ENCODE peak calls at places on chromosomes 6 and 20, in four cellular contexts. I is fibroblast of lung, V is PC-9, N is A673. P is an unnamed sample.

GRCh38 chr6:42339991-42340401 is 111.7 kb downstream of the TRERF1 start:
- DNase-seq in N (no peak), I (no peak), V (no peak), P (peak)

GRCh38 chr6:17820055-17820454 is 113.3 kb upstream of the NUP153 start:
- DNase-seq in N (peak), V (no peak), I (peak), P (no peak)

GRCh38 chr6:24666616-24667377 is at the start of the genes ACOT13 and TDP2:
- DNase-seq in V (peak), N (peak), I (peak), P (peak)

GRCh38 chr20:48538058-48538825 is 289.6 kb downstream of the PREX1 start:
- DNase-seq in V (peak), N (no peak), I (no peak), P (peak)

GRCh38 chr6:25354078-25354940 is 75.1 kb downstream of the CARMIL1 start:
- DNase-seq in I (peak), V (no peak), N (no peak), P (peak)

GRCh38 chr20:23159256-23159922 is 73.3 kb upstream of the CD93 start:
- DNase-seq in N (peak), I (peak), V (no peak), P (no peak)

GRCh38 chr6:24428615-24429014 is 25.9 kb downstream of the MRS2 start:
- DNase-seq in N (no peak), I (peak), V (peak), P (peak)

GRCh38 chr6:138431276-138432062 is 27.4 kb downstream of the HEBP2 start:
- DNase-seq in I (no peak), V (no peak), N (no peak), P (no peak)

GRCh38 chr20:36728986-36729385 is 16.9 kb downstream of the NDRG3 start:
- DNase-seq in V (no peak), N (peak), I (no peak), P (peak)

GRCh38 chr6:52993461-52993860 is 1.6 kb downstream of the GSTA4 start:
- DNase-seq in N (no peak), I (peak), V (no peak), P (peak)

GRCh38 chr6:107689190-107689589 is 134.9 kb downstream of the SCML4 start:
- DNase-seq in I (no peak), V (no peak), N (no peak), P (no peak)

GRCh38 chr6:155188707-155189496 is 74.9 kb upstream of the CLDN20 start:
- DNase-seq in N (peak), V (no peak), I (peak), P (peak)

GRCh38 chr20:51800132-51800721 is 2.1 kb downstream of the SALL4 start:
- DNase-seq in V (peak), N (peak), I (peak), P (peak)

GRCh38 chr6:12012231-12012565 is at the start of gene HIVEP1:
- DNase-seq in V (no peak), I (no peak), N (peak), P (peak)

GRCh38 chr20:48338717-48339116 is 489.1 kb downstream of the PREX1 start:
- DNase-seq in N (no peak), I (peak), V (no peak), P (peak)

GRCh38 chr6:104689551-104690205 is 170.0 kb downstream of the HACE1 start:
- DNase-seq in I (no peak), V (peak), N (peak), P (peak)

GRCh38 chr20:33570743-33571142 is 80.8 kb downstream of the CBFA2T2 start:
- DNase-seq in V (no peak), I (no peak), N (no peak), P (no peak)

GRCh38 chr6:68777956-68778355 is 142.9 kb downstream of the ADGRB3 start:
- DNase-seq in V (no peak), I (peak), N (peak), P (peak)

GRCh38 chr20:40657526-40657925 is 31.5 kb downstream of the MAFB start:
- DNase-seq in I (no peak), V (no peak), N (no peak), P (peak)

GRCh38 chr6:169890901-169891300 is 139.5 kb downstream of the ERMARD start:
- DNase-seq in V (no peak), N (no peak), I (no peak), P (no peak)

GRCh38 chr6:7542065-7542877 is 800 bp downstream of the DSP start:
- DNase-seq in I (no peak), N (no peak), V (peak), P (peak)

GRCh38 chr20:44370639-44371218 is 15.2 kb downstream of the HNF4A start:
- DNase-seq in I (no peak), N (no peak), V (peak), P (no peak)

GRCh38 chr20:16005612-16006493 is 567.4 kb downstream of the KIF16B start:
- DNase-seq in V (no peak), N (no peak), I (no peak), P (no peak)

GRCh38 chr20:9829835-9830234 is 9.0 kb downstream of the PAK5 start:
- DNase-seq in V (no peak), N (no peak), I (no peak), P (no peak)

GRCh38 chr6:98958791-98959190 is 11.0 kb upstream of the FBXL4 start:
- DNase-seq in I (no peak), V (no peak), N (no peak), P (no peak)

GRCh38 chr6:22880686-22881433 is 311.5 kb downstream of the HDGFL1 start:
- DNase-seq in I (peak), N (peak), V (peak), P (peak)

DNA sequence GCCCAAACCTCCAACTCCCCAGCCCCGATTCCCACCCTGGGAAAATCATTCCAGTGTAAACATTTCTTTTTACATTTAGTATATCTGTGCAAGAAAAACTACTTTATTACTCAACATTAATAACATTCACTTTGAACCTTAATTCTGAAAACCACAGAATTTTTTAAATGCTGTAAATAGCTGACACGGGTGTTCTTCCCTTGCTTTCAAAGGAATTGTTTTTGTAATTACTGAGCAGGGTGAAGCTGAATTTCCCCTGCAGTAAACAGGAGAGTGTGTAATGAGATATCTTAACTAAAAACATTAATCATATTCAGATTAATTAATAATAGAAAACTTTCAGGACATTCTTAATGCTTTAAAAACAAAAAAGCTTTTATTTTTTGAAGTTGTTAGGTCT is 99.3 kb upstream of the CITED2 start:
- DNase-seq in N (no peak), I (peak), V (no peak), P (peak)
- TF ChIP-seq EZH2 in N (no peak), I (no peak), V (no peak), P (no peak)

DNA sequence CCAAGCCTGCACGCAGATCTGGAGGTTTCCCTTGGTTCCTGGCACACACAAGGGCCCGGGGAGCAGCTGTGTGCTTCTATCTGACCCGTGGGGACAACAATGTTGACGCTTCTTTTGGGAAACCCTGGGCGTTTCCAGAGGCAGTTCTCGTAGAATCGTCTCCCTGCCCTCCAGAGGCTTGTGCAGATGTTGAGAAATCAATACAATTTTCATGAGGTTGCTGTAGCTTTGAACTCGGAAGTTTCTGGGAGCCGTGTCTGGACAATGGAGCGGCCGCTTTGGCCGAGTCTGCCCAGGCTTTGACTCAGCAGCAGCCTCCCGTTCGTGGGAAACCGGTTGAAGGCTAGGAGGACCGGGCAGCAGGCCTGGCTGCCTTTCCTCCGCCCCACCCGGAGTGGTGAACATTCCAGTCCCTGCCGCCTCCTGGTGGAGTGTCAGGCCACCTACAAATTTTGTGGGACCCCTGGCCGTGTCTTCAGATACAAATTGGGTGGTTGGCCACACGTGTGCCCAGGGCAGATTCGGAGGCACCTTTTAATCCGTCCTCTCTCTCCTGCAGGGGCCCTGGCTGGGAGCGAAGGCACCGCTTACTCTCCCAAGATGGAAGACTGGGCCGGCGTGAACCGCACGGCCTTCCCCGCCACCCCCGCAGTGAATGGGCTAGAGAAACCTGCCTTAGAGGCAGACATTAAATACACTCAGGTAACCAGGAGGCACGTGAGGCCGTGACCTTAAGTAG is 2.7 kb downstream of the PAX1 start:
- DNase-seq in V (no peak), N (no peak), I (no peak), P (no peak)
- TF ChIP-seq EZH2 in V (no peak), N (no peak), I (no peak), P (no peak)

GRCh38 chr6:36989264-36989663 is 3.3 kb upstream of the MTCH1 start:
- DNase-seq in V (no peak), I (no peak), N (no peak), P (no peak)
- TF ChIP-seq EZH2 in V (no peak), I (no peak), N (no peak), P (no peak)

GRCh38 chr20:32050324-32050723 is 1.7 kb upstream of the HCK start:
- DNase-seq in I (no peak), N (no peak), V (no peak), P (no peak)

GRCh38 chr20:32050851-32051556 is 1.0 kb upstream of the HCK start:
- DNase-seq in N (no peak), V (no peak), I (no peak), P (no peak)

GRCh38 chr20:32052090-32052791 is at the start of gene HCK:
- DNase-seq in I (no peak), V (no peak), N (no peak), P (peak)

GRCh38 chr20:32052792-32053362 is 835 bp downstream of the HCK start:
- DNase-seq in I (no peak), N (no peak), V (no peak), P (no peak)

DNA sequence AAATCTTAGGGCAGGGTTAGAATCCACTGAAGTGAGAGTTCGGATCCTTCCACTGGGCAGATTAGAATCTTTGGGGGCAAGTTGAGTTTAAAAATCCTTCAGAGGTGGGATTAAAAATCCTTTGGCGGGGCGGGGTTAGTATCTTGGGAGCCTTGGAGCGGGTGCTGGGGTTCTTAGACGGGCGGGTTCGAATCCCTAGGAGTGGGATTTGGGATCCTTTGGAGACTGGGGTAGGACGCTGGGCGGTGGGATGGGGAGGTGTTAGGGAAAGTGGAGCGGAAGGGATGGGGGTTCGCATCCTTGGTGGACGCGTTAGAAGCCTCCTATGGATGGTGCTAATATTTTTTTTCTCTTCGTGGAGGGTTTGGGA is 337 bp upstream of the HCK start:
- DNase-seq in I (no peak), V (no peak), N (no peak), P (no peak)
- TF ChIP-seq EZH2 in I (peak), V (no peak), N (no peak), P (peak)

GRCh38 chr6:30260036-30260504 is 46.9 kb upstream of the TRIM26 start:
- DNase-seq in V (no peak), I (peak), N (no peak), P (peak)
- TF ChIP-seq EZH2 in V (no peak), I (no peak), N (no peak), P (no peak)

GRCh38 chr6:32865724-32866443 is 11.9 kb downstream of the PSMB9 start:
- DNase-seq in N (no peak), I (no peak), V (no peak), P (no peak)

GRCh38 chr6:32867022-32867477 is 13.1 kb downstream of the PSMB9 start:
- DNase-seq in N (no peak), I (no peak), V (no peak), P (no peak)

GRCh38 chr6:32862725-32863124 is 8.7 kb downstream of the PSMB9 start:
- DNase-seq in V (no peak), N (no peak), I (no peak), P (no peak)

GRCh38 chr6:32868257-32868788 is 14.3 kb downstream of the PSMB9 start:
- DNase-seq in V (peak), I (peak), N (peak), P (peak)

DNA sequence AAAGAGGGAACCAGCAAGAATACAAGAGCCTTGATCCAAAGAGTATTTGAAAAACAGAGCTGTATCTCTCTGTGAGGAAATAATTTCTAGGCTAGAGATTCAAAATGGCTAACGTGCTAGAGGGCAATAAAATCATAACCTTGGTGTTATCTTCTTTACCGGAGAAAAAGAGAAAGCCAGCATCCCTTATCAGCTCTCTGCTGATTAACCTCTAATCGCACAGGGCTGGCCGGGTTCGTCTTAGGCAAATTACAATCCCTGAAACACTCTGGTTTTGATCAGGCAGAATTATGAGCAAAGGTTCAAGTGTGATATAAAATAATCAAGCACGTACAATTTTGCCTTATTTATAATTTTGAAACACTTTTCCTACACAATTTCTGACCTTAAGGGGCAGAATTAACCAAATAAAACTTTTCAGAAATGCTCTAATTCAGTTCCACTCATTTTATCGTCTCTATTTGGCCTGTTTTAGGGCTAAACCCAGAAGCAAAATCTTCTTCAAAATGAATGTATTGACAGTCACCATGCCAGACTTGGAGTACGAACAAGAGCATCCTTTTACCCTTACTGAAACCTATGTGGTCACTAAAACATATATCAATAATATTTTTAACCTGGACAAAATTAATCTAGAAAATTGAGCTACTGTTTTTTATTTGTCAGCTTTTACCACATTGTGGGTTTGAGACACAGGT is 13.7 kb downstream of the PSMB9 start:
- DNase-seq in N (no peak), I (no peak), V (no peak), P (no peak)
- TF ChIP-seq EZH2 in N (no peak), I (no peak), V (no peak), P (no peak)

GRCh38 chr20:63217706-63218105 is 1.8 kb upstream of the YTHDF1 start:
- DNase-seq in N (no peak), V (no peak), I (no peak), P (no peak)

GRCh38 chr20:63218701-63219446 is 2.9 kb upstream of the YTHDF1 start:
- DNase-seq in N (no peak), V (no peak), I (no peak), P (no peak)

GRCh38 chr20:63215101-63216040 is 560 bp downstream of the YTHDF1 start:
- DNase-seq in I (peak), N (peak), V (peak), P (peak)

GRCh38 chr20:63216041-63216848 is at the start of gene YTHDF1:
- DNase-seq in N (peak), V (peak), I (peak), P (peak)

GRCh38 chr20:63216849-63217471 is 1.0 kb upstream of the YTHDF1 start:
- DNase-seq in V (no peak), I (no peak), N (no peak), P (no peak)
- TF ChIP-seq EZH2 in V (no peak), I (no peak), N (no peak), P (no peak)

GRCh38 chr6:102118034-102118433 is 724.5 kb downstream of the GRIK2 start:
- DNase-seq in I (no peak), V (no peak), N (no peak), P (no peak)
- TF ChIP-seq EZH2 in I (no peak), V (no peak), N (no peak), P (no peak)

DNA sequence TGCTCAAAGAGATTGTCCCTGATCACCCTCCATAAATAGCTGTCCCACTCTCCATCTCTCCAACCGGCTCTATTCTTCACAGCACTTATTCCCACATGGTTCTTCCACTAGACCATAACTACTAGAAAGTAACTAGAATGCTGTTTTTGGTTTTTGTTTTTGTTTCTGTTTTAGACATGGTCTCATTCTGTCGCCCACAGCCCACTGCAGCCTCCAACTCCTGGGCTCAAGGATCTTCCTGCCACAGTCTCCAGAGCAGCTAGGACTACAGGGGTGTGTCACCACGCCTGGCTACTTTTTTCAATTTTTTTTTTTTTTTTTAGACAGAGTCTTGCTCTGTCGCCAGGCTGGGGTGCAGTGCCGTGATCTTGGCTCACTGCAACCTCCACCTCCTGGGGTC is 12.3 kb downstream of the MMP24 start:
- DNase-seq in I (no peak), N (no peak), V (no peak), P (no peak)
- TF ChIP-seq EZH2 in I (no peak), N (no peak), V (no peak), P (no peak)

P was measured in GM23248.